ENCODE peak calls at places on chromosomes 12 and 14, in ten cellular contexts. X is kidney glomerular epithelial cell, A is neuronal stem cell, E is AG10803, M is hypothalamus, R is NCI-H1417 treated with DMSO at 0.1 percent for 48 hours, V is caudate nucleus, F is sciatic nerve, Y is spleen, I is ELF-1. L is an unnamed sample.
A peak's percentile ranks its signal among the peaks of the same experiment; 100 is the strongest.

GRCh38 chr12:127035011-127035879 is 1231.7 kb upstream of the TMEM132C start:
- DNase-seq in X (no peak), F (no peak), M (no peak), E (peak; percentile 38), Y (no peak), I (no peak), V (no peak), A (no peak), R (no peak), L (no peak)

GRCh38 chr12:45547132-45547531 is 182.4 kb upstream of the ARID2 start:
- DNase-seq in A (no peak), I (no peak), Y (no peak), R (no peak), F (no peak), V (no peak), E (no peak), M (no peak), X (no peak), L (peak; percentile 66)

GRCh38 chr12:55467836-55468235 is 2.1 kb downstream of the OR6C70 start:
- DNase-seq in E (no peak), F (no peak), V (no peak), R (no peak), A (no peak), X (no peak), M (no peak), I (no peak), Y (no peak), L (no peak)

GRCh38 chr14:74516451-74517155 is 23.0 kb downstream of the ISCA2 start:
- DNase-seq in F (no peak), A (no peak), E (peak; percentile 26), M (no peak), V (no peak), Y (peak; percentile 75), I (peak; percentile 79), X (no peak), R (no peak), L (peak; percentile 87)

GRCh38 chr12:63795944-63796343 is 16.2 kb downstream of the RXYLT1 start:
- DNase-seq in V (no peak), M (no peak), F (no peak), X (no peak), R (no peak), E (no peak), A (no peak), I (no peak), Y (no peak), L (no peak)

GRCh38 chr12:19234171-19234704 is 104.7 kb downstream of the PLEKHA5 start:
- DNase-seq in Y (no peak), I (peak; percentile 46), F (no peak), A (no peak), M (no peak), R (peak; percentile 46), V (no peak), X (no peak), E (peak; percentile 40), L (peak; percentile 57)

GRCh38 chr14:38391334-38391733 is 135.4 kb upstream of the CLEC14A start:
- DNase-seq in X (peak; percentile 2), M (no peak), A (no peak), I (no peak), Y (no peak), F (no peak), E (peak; percentile 39), R (no peak), V (no peak), L (no peak)

GRCh38 chr14:54478621-54479215 is 10.1 kb downstream of the GMFB start:
- DNase-seq in M (no peak), A (no peak), V (no peak), R (no peak), I (peak; percentile 24), F (no peak), E (no peak), X (no peak), Y (no peak), L (no peak)

GRCh38 chr12:45439039-45439438 is 223.1 kb downstream of the ANO6 start:
- DNase-seq in R (no peak), E (no peak), Y (no peak), I (no peak), A (no peak), V (no peak), F (no peak), X (no peak), M (no peak), L (no peak)

GRCh38 chr14:32078794-32079663 is 1.9 kb downstream of the ARHGAP5 start:
- DNase-seq in E (no peak), Y (no peak), I (no peak), X (peak; percentile 45), F (no peak), M (no peak), V (no peak), A (no peak), R (no peak), L (no peak)

GRCh38 chr14:95319312-95320075 is at the start of gene CLMN:
- DNase-seq in M (no peak), V (no peak), X (no peak), I (peak; percentile 70), E (peak; percentile 12), A (peak; percentile 49), Y (peak; percentile 89), F (peak; percentile 73), R (no peak), L (peak; percentile 81)

GRCh38 chr12:51906452-51907082 is 737 bp upstream of the ACVRL1 start:
- DNase-seq in E (no peak), F (peak; percentile 62), V (no peak), M (no peak), R (no peak), X (no peak), A (no peak), I (no peak), Y (no peak), L (peak; percentile 60)

GRCh38 chr14:93430889-93431670 is at the start of gene UNC79:
- DNase-seq in Y (no peak), A (peak; percentile 61), X (no peak), E (no peak), V (no peak), F (no peak), R (peak; percentile 42), I (peak; percentile 37), M (peak; percentile 45), L (peak; percentile 85)

GRCh38 chr12:29519585-29520182 is 22.2 kb upstream of the OVCH1 start:
- DNase-seq in A (peak; percentile 11), I (no peak), F (no peak), X (no peak), R (no peak), M (no peak), E (peak; percentile 49), Y (no peak), V (no peak), L (peak; percentile 70)

L was measured in endodermal cell.